ENCODE peak calls at places on chromosomes 13 and 19, in six cellular contexts. W is HepG2, E is upper lobe of left lung, L is A549, G is K562, H is GM12878. U is an unnamed sample.

GRCh38 chr13:99895999-99896695 is 75.4 kb downstream of the ZIC5 start:
- ATAC-seq in W (no peak), E (no peak), L (no peak), G (no peak), H (no peak), U (no peak)

GRCh38 chr13:96958286-96958891 is 35.9 kb downstream of the OXGR1 start:
- ATAC-seq in W (peak), E (no peak), L (no peak), G (peak), H (peak), U (no peak)

GRCh38 chr19:16040642-16041041 is 35.7 kb upstream of the TPM4 start:
- ATAC-seq in W (no peak), E (no peak), L (no peak), G (no peak), H (no peak), U (no peak)

GRCh38 chr13:98233127-98233526 is 56.1 kb upstream of the RNF113B start:
- ATAC-seq in W (peak), E (peak), L (no peak), G (no peak), H (no peak), U (no peak)

GRCh38 chr19:20423381-20424207 is 142.0 kb downstream of the ZNF737 start:
- ATAC-seq in W (no peak), E (peak), L (no peak), G (peak), H (peak), U (peak)

GRCh38 chr13:35966024-35966423 is 165.2 kb downstream of the DCLK1 start:
- ATAC-seq in W (no peak), E (no peak), L (no peak), G (no peak), H (no peak), U (peak)

GRCh38 chr13:75645141-75645540 is 9.0 kb downstream of the LMO7 start:
- ATAC-seq in W (no peak), E (no peak), L (no peak), G (no peak), H (no peak), U (no peak)

GRCh38 chr19:47100290-47100689 is 13.3 kb downstream of the ZC3H4 start:
- ATAC-seq in W (no peak), E (no peak), L (peak), G (no peak), H (no peak), U (no peak)

GRCh38 chr19:47499863-47500830 is 14.7 kb downstream of the NAPA start:
- ATAC-seq in W (no peak), E (no peak), L (no peak), G (no peak), H (no peak), U (no peak)

GRCh38 chr19:14555918-14556661 is 15.8 kb downstream of the NDUFB7 start:
- ATAC-seq in W (no peak), E (peak), L (peak), G (peak), H (peak), U (no peak)

GRCh38 chr19:12715929-12716328 is 7.8 kb downstream of the TNPO2 start:
- ATAC-seq in W (no peak), E (no peak), L (no peak), G (no peak), H (no peak), U (no peak)

GRCh38 chr19:37928527-37929286 is 21.7 kb downstream of the SIPA1L3 start:
- ATAC-seq in W (no peak), E (no peak), L (peak), G (no peak), H (peak), U (no peak)

GRCh38 chr19:812819-813358 is 8.9 kb downstream of the PLPPR3 start:
- ATAC-seq in W (no peak), E (no peak), L (no peak), G (peak), H (no peak), U (no peak)

GRCh38 chr19:3146677-3147100 is 10.9 kb downstream of the GNA15 start:
- ATAC-seq in W (peak), E (no peak), L (no peak), G (peak), H (peak), U (no peak)

GRCh38 chr13:30850867-30851211 is 55.2 kb upstream of the MEDAG start:
- ATAC-seq in W (peak), E (no peak), L (no peak), G (no peak), H (no peak), U (no peak)

GRCh38 chr19:55113570-55114039 is 3.8 kb downstream of the PPP1R12C start:
- ATAC-seq in W (no peak), E (peak), L (no peak), G (no peak), H (no peak), U (peak)
- TF ChIP-seq EP300 in W (no peak), E (peak), L (no peak), G (no peak), H (no peak), U (peak)

GRCh38 chr13:52994865-52995264 is 33.7 kb upstream of the OLFM4 start:
- ATAC-seq in W (no peak), E (no peak), L (no peak), G (no peak), H (no peak), U (no peak)
- TF ChIP-seq EP300 in W (no peak), E (no peak), L (no peak), G (no peak), H (no peak), U (no peak)

GRCh38 chr19:1849999-1850398 is 1.7 kb upstream of the REXO1 start:
- ATAC-seq in W (no peak), E (no peak), L (no peak), G (no peak), H (no peak), U (no peak)

GRCh38 chr19:1847348-1847683 is 967 bp downstream of the REXO1 start:
- ATAC-seq in W (no peak), E (no peak), L (no peak), G (no peak), H (no peak), U (no peak)

GRCh38 chr19:1849132-1849474 is 820 bp upstream of the REXO1 start:
- ATAC-seq in W (no peak), E (no peak), L (no peak), G (no peak), H (no peak), U (no peak)

GRCh38 chr19:1847684-1848398 is 442 bp downstream of the REXO1 start:
- ATAC-seq in W (peak), E (no peak), L (peak), G (peak), H (peak), U (peak)

DNA sequence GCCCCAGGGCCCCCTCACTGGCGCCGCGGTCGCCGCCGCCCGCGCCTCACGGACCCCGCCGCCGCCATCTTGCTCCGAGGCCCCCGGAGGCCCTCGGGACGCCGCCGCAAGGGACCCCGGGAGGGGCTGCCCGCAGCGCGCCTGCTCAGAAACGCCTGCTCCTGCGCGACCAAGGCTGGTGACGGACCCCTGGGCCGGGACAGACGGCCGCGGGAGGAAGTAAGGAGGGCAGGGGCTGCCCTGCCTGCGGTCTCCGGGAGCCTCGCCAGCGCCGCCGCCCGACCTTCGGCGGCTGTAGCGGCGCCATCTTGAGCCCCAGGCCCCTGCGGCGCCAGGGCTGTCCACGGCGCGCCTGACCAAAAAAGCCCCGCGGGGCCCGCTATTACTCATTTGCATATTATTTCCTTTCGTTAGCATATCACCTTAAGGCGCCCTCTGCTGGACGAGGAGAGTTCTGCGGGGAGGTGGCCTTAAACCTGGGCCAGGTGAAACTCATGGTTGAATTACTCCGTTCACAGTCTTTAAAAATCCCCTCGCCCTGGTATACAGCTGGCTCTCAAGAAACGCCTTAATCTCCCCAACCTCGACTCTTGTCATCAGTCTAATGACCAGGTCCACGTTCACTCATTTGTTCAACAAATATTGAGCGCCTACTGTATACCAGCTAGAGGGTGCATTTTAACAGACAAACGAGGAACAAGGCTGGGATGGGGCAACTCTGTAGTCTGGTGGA is at the start of gene REXO1:
- ATAC-seq in W (peak), E (peak), L (peak), G (peak), H (peak), U (peak)
- TF ChIP-seq EP300 in W (no peak), E (no peak), L (no peak), G (no peak), H (no peak), U (no peak)

GRCh38 chr13:48831248-48831647 is 144.5 kb upstream of the FNDC3A start:
- ATAC-seq in W (no peak), E (no peak), L (no peak), G (no peak), H (peak), U (no peak)
- TF ChIP-seq EP300 in W (no peak), E (no peak), L (no peak), G (no peak), H (no peak), U (no peak)

GRCh38 chr19:40445006-40445312 is 824 bp upstream of the SERTAD3 start:
- ATAC-seq in W (no peak), E (no peak), L (no peak), G (no peak), H (no peak), U (no peak)

GRCh38 chr19:40443930-40444180 is 280 bp downstream of the SERTAD3 start:
- ATAC-seq in W (peak), E (no peak), L (peak), G (peak), H (peak), U (no peak)

GRCh38 chr19:40443131-40443929 is 805 bp downstream of the SERTAD3 start:
- ATAC-seq in W (peak), E (peak), L (peak), G (peak), H (peak), U (peak)

GRCh38 chr19:40445637-40445944 is 1.5 kb upstream of the SERTAD3 start:
- ATAC-seq in W (no peak), E (no peak), L (no peak), G (no peak), H (no peak), U (no peak)

GRCh38 chr19:40444181-40445005 is at the start of gene SERTAD3:
- ATAC-seq in W (peak), E (peak), L (peak), G (peak), H (peak), U (peak)
- TF ChIP-seq EP300 in W (no peak), E (peak), L (no peak), G (no peak), H (peak), U (no peak)

GRCh38 chr19:44765949-44766335 is 11.7 kb upstream of the CBLC start:
- ATAC-seq in W (no peak), E (no peak), L (no peak), G (no peak), H (no peak), U (no peak)

GRCh38 chr19:44774614-44775013 is 3.1 kb upstream of the CBLC start:
- ATAC-seq in W (no peak), E (no peak), L (no peak), G (no peak), H (no peak), U (no peak)

GRCh38 chr19:44767295-44768180 is 10.2 kb upstream of the CBLC start:
- ATAC-seq in W (no peak), E (no peak), L (no peak), G (no peak), H (peak), U (no peak)

GRCh38 chr19:44772969-44773368 is 4.7 kb upstream of the CBLC start:
- ATAC-seq in W (no peak), E (no peak), L (no peak), G (no peak), H (no peak), U (no peak)

DNA sequence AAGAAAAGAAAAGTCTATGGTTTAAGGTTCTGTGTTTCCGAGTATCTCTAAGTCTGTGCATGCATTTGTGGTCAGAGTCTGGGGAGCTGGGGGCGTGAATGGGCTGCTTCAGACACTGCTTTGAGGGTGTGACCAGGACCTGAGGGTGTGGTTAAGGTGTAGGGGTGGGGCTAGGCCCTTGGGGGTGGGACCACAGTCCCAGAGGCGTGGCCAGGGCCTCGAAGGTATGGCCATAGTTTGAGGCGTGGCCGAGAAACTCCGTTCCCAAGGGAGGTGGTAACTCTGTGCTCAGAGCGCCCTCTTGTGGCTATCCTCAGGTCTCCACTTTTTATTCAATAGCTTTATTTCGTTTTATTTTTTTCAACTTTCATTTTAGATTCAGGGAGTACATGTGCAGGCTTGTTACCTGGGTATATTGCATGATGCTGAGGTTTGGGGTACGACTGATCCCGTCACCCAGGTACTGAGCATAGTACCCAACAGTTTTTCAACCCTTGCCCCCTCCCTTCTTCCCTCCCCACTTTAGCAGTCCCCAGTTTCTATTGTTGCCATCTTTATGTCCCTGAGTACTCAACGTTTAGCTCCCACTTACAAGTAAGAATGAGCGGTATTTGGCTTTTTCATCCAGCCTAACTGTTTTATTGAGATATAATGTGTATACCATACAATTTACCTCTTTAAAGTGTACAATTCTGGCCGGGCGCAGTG is 7.0 kb upstream of the CBLC start:
- ATAC-seq in W (peak), E (peak), L (peak), G (peak), H (peak), U (peak)
- TF ChIP-seq EP300 in W (no peak), E (no peak), L (no peak), G (no peak), H (no peak), U (no peak)

GRCh38 chr13:22198001-22198400 is 527.1 kb downstream of the FGF9 start:
- ATAC-seq in W (no peak), E (no peak), L (no peak), G (no peak), H (no peak), U (no peak)
- TF ChIP-seq EP300 in W (no peak), E (no peak), L (no peak), G (no peak), H (no peak), U (no peak)

GRCh38 chr19:11138659-11139526 is 16.7 kb downstream of the SPC24 start:
- ATAC-seq in W (peak), E (peak), L (peak), G (peak), H (no peak), U (peak)
- TF ChIP-seq EP300 in W (no peak), E (peak), L (peak), G (no peak), H (no peak), U (no peak)

GRCh38 chr13:111007209-111007608 is 92.3 kb upstream of the ANKRD10 start:
- ATAC-seq in W (no peak), E (no peak), L (no peak), G (peak), H (peak), U (no peak)

GRCh38 chr13:111005364-111005763 is 90.5 kb upstream of the ANKRD10 start:
- ATAC-seq in W (no peak), E (no peak), L (peak), G (peak), H (no peak), U (no peak)

GRCh38 chr13:111005808-111006494 is 91.1 kb upstream of the ANKRD10 start:
- ATAC-seq in W (no peak), E (peak), L (no peak), G (peak), H (no peak), U (peak)

GRCh38 chr13:111008351-111008750 is 93.5 kb upstream of the ANKRD10 start:
- ATAC-seq in W (no peak), E (no peak), L (no peak), G (no peak), H (no peak), U (no peak)

GRCh38 chr13:111006508-111007031 is 91.7 kb upstream of the ANKRD10 start:
- ATAC-seq in W (no peak), E (peak), L (no peak), G (peak), H (no peak), U (peak)
- TF ChIP-seq EP300 in W (no peak), E (no peak), L (no peak), G (no peak), H (no peak), U (no peak)

GRCh38 chr19:17997969-17998826 is 9.8 kb upstream of the ARRDC2 start:
- ATAC-seq in W (peak), E (peak), L (peak), G (peak), H (no peak), U (no peak)
- TF ChIP-seq EP300 in W (no peak), E (no peak), L (no peak), G (no peak), H (no peak), U (no peak)

U was measured in gastroesophageal sphincter.